ENCODE peak calls at places on chromosomes 13 and 19, in six cellular contexts. H is ascending aorta, W is choroid plexus epithelial cell, S is Peyer's patch, D is tibial artery, B is left ventricle myocardium inferior. F is an unnamed sample.

GRCh38 chr19:50794074-50794777 is 4.0 kb downstream of the ACP4 start:
- DNase-seq in H (no peak), W (peak), S (peak), D (no peak), B (no peak), F (no peak)

GRCh38 chr13:68588623-68589022 is 1358.5 kb upstream of the PCDH9 start:
- DNase-seq in H (no peak), W (no peak), S (peak), D (no peak), B (no peak), F (no peak)

GRCh38 chr13:60162096-60162495 is 1.6 kb downstream of the DIAPH3 start:
- DNase-seq in H (no peak), W (peak), S (no peak), D (no peak), B (no peak), F (no peak)

GRCh38 chr19:21580101-21580500 is 74.7 kb downstream of the ZNF429 start:
- DNase-seq in H (no peak), W (no peak), S (peak), D (no peak), B (no peak), F (no peak)

GRCh38 chr13:113245858-113246791 is 36.7 kb downstream of the CUL4A start:
- DNase-seq in H (no peak), W (no peak), S (no peak), D (no peak), B (no peak), F (no peak)

GRCh38 chr19:2421581-2422306 is 5.6 kb downstream of the TIMM13 start:
- DNase-seq in H (no peak), W (no peak), S (no peak), D (no peak), B (no peak), F (no peak)

GRCh38 chr19:47106819-47107200 is 6.8 kb downstream of the ZC3H4 start:
- DNase-seq in H (no peak), W (peak), S (no peak), D (no peak), B (no peak), F (peak)

GRCh38 chr13:19927117-19927734 is 31.3 kb upstream of the ZMYM2 start:
- DNase-seq in H (no peak), W (peak), S (no peak), D (no peak), B (no peak), F (peak)

GRCh38 chr13:31485651-31486051 is 253.7 kb upstream of the RXFP2 start:
- DNase-seq in H (no peak), W (peak), S (no peak), D (no peak), B (no peak), F (peak)

GRCh38 chr13:31663880-31664585 is 75.3 kb upstream of the RXFP2 start:
- DNase-seq in H (no peak), W (no peak), S (no peak), D (no peak), B (no peak), F (no peak)

GRCh38 chr19:16041571-16042386 is 34.5 kb upstream of the TPM4 start:
- DNase-seq in H (no peak), W (peak), S (peak), D (peak), B (peak), F (peak)

GRCh38 chr13:72403396-72404010 is 323.9 kb downstream of the MZT1 start:
- DNase-seq in H (no peak), W (no peak), S (no peak), D (no peak), B (no peak), F (no peak)

GRCh38 chr19:35719402-35720162 is 1.8 kb downstream of the KMT2B start:
- DNase-seq in H (no peak), W (no peak), S (no peak), D (no peak), B (no peak), F (no peak)

GRCh38 chr13:59446391-59446790 is 717.3 kb downstream of the DIAPH3 start:
- DNase-seq in H (no peak), W (no peak), S (no peak), D (no peak), B (no peak), F (no peak)

GRCh38 chr13:40910324-40911050 is 108.6 kb downstream of the ELF1 start:
- DNase-seq in H (no peak), W (peak), S (no peak), D (no peak), B (no peak), F (peak)

GRCh38 chr13:112102243-112102642 is 35.3 kb downstream of the SOX1 start:
- DNase-seq in H (no peak), W (no peak), S (no peak), D (no peak), B (no peak), F (no peak)

GRCh38 chr13:107531816-107532215 is 683.5 kb downstream of the LIG4 start:
- DNase-seq in H (no peak), W (no peak), S (no peak), D (no peak), B (no peak), F (no peak)

GRCh38 chr19:41922585-41922984 is 5.7 kb downstream of the ERFL start:
- DNase-seq in H (no peak), W (no peak), S (no peak), D (no peak), B (no peak), F (no peak)

GRCh38 chr13:112960671-112961070 is 8.3 kb upstream of the MCF2L start:
- DNase-seq in H (no peak), W (no peak), S (peak), D (no peak), B (no peak), F (no peak)

GRCh38 chr19:51246153-51246552 is 4.7 kb upstream of the SIGLECL1 start:
- DNase-seq in H (no peak), W (peak), S (no peak), D (no peak), B (no peak), F (no peak)

GRCh38 chr13:64154514-64154913 is 2738.9 kb upstream of the PCDH20 start:
- DNase-seq in H (no peak), W (peak), S (no peak), D (no peak), B (no peak), F (peak)

GRCh38 chr19:15463865-15464371 is 426 bp downstream of the RASAL3 start:
- DNase-seq in H (no peak), W (no peak), S (peak), D (no peak), B (no peak), F (no peak)

DNA sequence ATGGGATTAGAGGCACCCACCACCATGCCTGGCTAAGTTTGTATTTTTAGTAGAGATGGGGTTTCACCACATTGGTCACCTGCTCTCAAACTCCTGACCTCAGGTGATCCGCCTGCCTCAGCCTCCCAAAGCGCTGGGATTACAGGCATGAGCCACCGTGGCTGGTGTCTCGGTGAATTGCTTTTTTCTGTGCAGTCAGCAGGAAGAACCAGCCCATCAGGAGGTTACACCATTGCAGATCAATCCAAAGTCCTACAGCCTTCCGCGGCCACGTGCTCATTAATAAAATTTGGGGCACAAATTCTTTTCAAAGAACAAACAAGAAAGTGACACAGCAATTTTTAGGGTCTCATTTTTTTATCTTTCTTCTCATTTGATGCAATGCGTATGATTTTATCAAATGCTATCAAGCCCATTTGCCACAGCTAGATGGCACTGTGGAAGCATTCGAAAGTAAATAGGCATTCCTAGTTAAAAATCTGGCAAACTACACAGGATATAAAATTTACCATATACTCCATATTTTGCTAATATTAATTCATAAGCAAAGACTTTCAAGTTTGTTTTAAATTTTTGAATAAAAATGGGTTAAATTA is 54.4 kb upstream of the ZNF835 start:
- DNase-seq in H (no peak), W (peak), S (no peak), D (no peak), B (no peak), F (no peak)
- TF ChIP-seq CTCF in H (no peak), W (peak), S (no peak), D (no peak), B (peak), F (no peak)

DNA sequence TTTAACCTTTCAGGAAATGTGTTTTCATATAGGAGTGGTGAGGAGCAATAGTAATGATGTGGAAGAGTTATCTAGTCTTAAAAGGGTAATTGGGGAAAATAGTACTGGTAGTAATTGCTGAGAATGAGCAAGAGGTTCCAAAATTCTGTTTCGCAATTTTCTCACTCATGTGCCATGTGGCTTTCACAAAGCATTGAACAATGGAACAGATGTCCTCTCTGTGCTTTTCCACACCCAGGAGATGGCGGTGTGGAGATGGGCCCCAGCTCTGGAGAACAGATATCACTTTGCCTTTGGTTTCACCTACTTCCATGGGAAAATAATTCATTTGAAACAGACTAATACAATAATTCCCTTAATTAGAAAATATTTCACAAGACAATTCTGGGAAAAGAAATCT is 170.0 kb upstream of the SLC10A2 start:
- DNase-seq in H (no peak), W (peak), S (no peak), D (no peak), B (no peak), F (peak)
- H3K4me3 ChIP-seq in H (no peak), W (no peak), S (no peak), D (no peak), B (no peak), F (no peak)

DNA sequence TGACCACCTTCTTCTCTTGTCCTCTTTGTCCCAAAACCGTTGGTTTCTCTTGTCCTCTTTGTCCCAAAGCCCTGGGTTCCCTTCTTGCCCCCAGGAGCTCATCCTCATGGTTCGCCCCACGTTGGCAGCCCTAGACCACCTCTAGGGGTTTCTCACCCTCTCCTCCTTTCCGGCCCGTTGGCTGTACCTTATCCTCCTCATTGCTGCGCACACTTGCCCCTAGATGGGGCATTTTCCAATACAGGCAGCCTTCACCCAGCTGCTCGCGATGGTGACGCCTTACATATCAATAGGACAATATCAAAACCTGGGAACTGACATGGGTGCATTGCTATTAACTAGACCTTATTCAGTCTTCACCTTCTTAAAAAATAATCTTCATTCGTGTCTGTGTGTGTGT is 86.5 kb downstream of the IPO5 start:
- DNase-seq in H (no peak), W (no peak), S (no peak), D (no peak), B (no peak), F (no peak)
- TF ChIP-seq CTCF in H (no peak), W (no peak), S (no peak), D (no peak), B (no peak), F (no peak)

GRCh38 chr19:3966051-3967017 is 4.6 kb downstream of the DAPK3 start:
- DNase-seq in H (no peak), W (no peak), S (peak), D (no peak), B (no peak), F (no peak)

GRCh38 chr19:3970808-3971598 is at the start of gene DAPK3:
- DNase-seq in H (peak), W (peak), S (peak), D (peak), B (peak), F (peak)

GRCh38 chr19:3969435-3970312 is 1.2 kb downstream of the DAPK3 start:
- DNase-seq in H (peak), W (peak), S (no peak), D (peak), B (no peak), F (peak)

GRCh38 chr19:3970313-3970807 is 539 bp downstream of the DAPK3 start:
- DNase-seq in H (no peak), W (no peak), S (no peak), D (no peak), B (no peak), F (no peak)

DNA sequence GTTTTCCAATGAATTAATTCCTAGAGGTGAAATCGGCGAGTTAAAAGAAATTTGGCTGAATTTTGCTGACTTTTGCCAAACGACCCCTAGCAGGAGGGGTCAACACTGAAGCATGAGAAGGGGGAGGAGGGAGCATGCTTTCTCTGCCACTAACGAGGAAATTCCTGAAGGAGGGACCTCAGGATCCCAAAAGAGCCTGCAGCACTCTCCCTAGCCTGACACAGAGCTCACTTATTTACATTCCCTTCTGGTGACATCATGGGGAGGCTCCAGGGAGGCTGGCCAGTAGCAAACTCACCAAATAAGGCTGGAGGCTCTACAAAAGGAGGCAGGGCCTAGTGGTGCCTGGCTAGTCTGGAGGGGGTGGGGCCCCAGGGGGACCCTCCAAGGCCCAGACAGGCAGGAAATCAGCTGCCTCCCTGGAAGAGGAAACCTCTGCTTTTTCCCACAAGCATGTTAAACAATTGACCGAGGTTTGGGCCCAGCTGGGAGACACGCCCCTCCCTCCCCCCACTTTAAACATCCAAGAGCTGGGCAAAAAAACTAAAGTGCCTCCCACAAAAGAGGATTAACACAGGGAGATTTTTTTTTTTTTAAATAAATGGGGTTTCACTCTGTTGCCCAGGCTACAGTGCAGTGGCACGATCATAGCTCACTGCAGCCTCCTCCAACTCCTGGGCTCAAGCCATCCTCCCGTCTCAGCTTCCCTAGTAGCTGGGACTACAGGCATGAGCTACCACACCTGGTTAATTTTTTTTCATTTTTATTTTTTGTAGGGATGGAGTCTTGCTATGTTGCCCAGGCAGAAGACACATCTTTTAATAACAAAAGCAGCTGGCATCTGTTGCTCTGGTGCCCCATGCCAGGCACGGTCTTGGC is 2.1 kb downstream of the DAPK3 start:
- DNase-seq in H (peak), W (peak), S (peak), D (peak), B (peak), F (peak)
- H3K4me3 ChIP-seq in H (peak), W (peak), S (peak), D (peak), B (peak), F (peak)

GRCh38 chr13:21673592-21674270 is 2.9 kb downstream of the FGF9 start:
- DNase-seq in H (no peak), W (peak), S (peak), D (no peak), B (peak), F (peak)
- TF ChIP-seq CTCF in H (no peak), W (peak), S (peak), D (peak), B (peak), F (peak)

DNA sequence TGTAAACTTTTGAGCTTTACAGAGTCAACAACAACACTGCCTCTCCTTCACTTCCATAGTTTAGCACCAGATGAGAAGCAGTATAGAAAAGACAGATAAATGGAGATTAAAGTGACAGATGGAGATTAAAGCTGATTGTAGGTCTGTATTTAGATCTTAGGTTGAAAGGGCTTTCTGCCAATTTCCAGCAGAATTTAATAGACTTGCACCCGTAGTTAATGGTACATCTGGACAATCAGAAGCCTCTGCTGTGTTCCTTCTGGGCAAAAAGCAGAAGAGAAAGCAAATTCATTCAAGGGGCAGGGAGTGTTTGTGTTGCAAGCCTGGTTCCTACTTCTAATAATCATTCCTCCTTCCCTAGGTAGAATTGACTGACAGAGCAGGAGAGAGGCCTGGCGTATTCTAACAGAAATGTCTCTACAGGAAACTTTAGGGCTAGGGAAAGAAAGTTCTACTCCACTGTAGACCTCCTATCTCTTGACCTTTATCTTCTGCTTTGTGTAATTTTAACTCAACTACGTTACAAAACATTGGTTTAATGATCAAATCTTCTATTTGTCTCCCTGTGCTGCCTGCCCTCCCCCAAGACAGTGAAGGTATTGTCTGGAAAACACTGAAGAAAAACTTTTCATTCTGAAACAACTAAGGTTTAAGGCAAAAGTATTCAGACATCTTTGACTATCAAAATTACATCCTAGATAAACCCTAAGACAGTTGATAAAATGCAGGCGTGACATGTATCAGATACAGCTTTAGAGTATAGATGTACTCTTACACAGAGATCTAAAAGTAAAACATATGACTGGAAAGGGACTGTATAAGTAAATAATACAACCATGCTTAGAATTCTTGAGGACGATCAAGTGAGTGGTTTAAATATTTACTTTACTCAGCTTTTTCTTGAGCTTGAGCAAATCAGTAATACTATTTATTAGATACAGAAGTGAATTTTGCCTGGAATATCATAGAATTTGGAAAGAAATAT is 44.5 kb downstream of the GPC6 start:
- DNase-seq in H (no peak), W (peak), S (no peak), D (no peak), B (no peak), F (no peak)
- H3K4me3 ChIP-seq in H (no peak), W (no peak), S (no peak), D (no peak), B (no peak), F (no peak)

DNA sequence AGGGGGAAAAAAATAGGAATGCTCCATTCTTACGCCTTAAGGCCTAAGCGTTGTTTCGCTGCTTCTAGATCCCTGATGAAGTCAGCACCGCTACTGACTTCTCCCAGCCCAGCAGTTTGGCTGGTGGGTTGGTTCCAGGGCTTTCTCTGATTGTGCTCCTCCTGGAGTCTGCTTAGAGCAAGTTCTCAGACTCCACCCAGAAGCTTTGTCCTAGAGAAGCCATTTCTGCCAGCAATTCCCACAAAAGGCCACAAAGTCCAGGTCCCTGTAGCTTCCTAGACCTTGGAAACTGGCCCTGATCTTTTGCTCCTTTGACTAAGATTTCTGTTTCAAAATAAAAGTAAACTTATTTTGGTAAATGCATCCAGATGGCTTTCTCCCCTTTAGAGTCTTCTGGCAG is 65.4 kb downstream of the KCTD12 start:
- DNase-seq in H (no peak), W (peak), S (no peak), D (peak), B (peak), F (peak)
- TF ChIP-seq CTCF in H (no peak), W (peak), S (no peak), D (no peak), B (peak), F (peak)

GRCh38 chr19:18291019-18291524 is 9.7 kb upstream of the JUND start:
- DNase-seq in H (no peak), W (no peak), S (no peak), D (no peak), B (peak), F (peak)

GRCh38 chr19:18290250-18291018 is 9.0 kb upstream of the JUND start:
- DNase-seq in H (peak), W (no peak), S (peak), D (no peak), B (peak), F (peak)

GRCh38 chr19:18289471-18290066 is 8.1 kb upstream of the JUND start:
- DNase-seq in H (no peak), W (no peak), S (no peak), D (no peak), B (no peak), F (no peak)

GRCh38 chr19:18286973-18287635 is 5.7 kb upstream of the JUND start:
- DNase-seq in H (no peak), W (no peak), S (no peak), D (no peak), B (no peak), F (no peak)

GRCh38 chr19:18287836-18288772 is 6.7 kb upstream of the JUND start:
- DNase-seq in H (no peak), W (peak), S (no peak), D (no peak), B (no peak), F (no peak)
- H3K4me3 ChIP-seq in H (no peak), W (peak), S (no peak), D (no peak), B (no peak), F (no peak)

F was measured in fibroblast of the aortic adventitia.